ENCODE peak calls at places on chromosomes 2 and 18, in five cellular contexts. One of them, this sample, is unnamed.

GRCh38 chr2:38572167-38572566 is 30.6 kb downstream of the HNRNPLL start:
- DNase-seq in tibial nerve: no peak
- DNase-seq in IMR-90: peak
- DNase-seq in A673: peak
- DNase-seq in left ventricle myocardium inferior: no peak
- DNase-seq in this sample: no peak

GRCh38 chr18:31658670-31659573 is 25.5 kb downstream of the B4GALT6 start:
- DNase-seq in IMR-90: no peak
- DNase-seq in left ventricle myocardium inferior: no peak
- DNase-seq in A673: peak
- DNase-seq in tibial nerve: no peak
- DNase-seq in this sample: no peak

GRCh38 chr2:10841547-10842219 is 29.1 kb upstream of the PDIA6 start:
- DNase-seq in A673: no peak
- DNase-seq in tibial nerve: no peak
- DNase-seq in IMR-90: no peak
- DNase-seq in left ventricle myocardium inferior: no peak
- DNase-seq in this sample: no peak

GRCh38 chr2:47386551-47386950 is 16.4 kb upstream of the MSH2 start:
- DNase-seq in IMR-90: no peak
- DNase-seq in tibial nerve: no peak
- DNase-seq in A673: no peak
- DNase-seq in left ventricle myocardium inferior: no peak
- DNase-seq in this sample: no peak

GRCh38 chr2:109728809-109729208 is 65.3 kb upstream of the RGPD5 start:
- DNase-seq in A673: no peak
- DNase-seq in IMR-90: no peak
- DNase-seq in tibial nerve: no peak
- DNase-seq in left ventricle myocardium inferior: peak
- DNase-seq in this sample: peak

GRCh38 chr2:224145751-224146355 is 106.8 kb upstream of the SERPINE2 start:
- DNase-seq in tibial nerve: no peak
- DNase-seq in left ventricle myocardium inferior: no peak
- DNase-seq in A673: peak
- DNase-seq in IMR-90: peak
- DNase-seq in this sample: peak

GRCh38 chr2:241844066-241844728 is 14.5 kb downstream of the PDCD1 start:
- DNase-seq in tibial nerve: peak
- DNase-seq in IMR-90: peak
- DNase-seq in left ventricle myocardium inferior: peak
- DNase-seq in A673: peak
- DNase-seq in this sample: peak

GRCh38 chr18:50987261-50987660 is 19.4 kb downstream of the ELAC1 start:
- DNase-seq in tibial nerve: no peak
- DNase-seq in left ventricle myocardium inferior: no peak
- DNase-seq in A673: no peak
- DNase-seq in IMR-90: no peak
- DNase-seq in this sample: no peak

GRCh38 chr2:202109737-202110184 is 36.7 kb downstream of the KIAA2012 start:
- DNase-seq in A673: peak
- DNase-seq in tibial nerve: peak
- DNase-seq in left ventricle myocardium inferior: peak
- DNase-seq in IMR-90: peak
- DNase-seq in this sample: peak

GRCh38 chr2:195486987-195487644 is 169.9 kb upstream of the SLC39A10 start:
- DNase-seq in tibial nerve: no peak
- DNase-seq in left ventricle myocardium inferior: no peak
- DNase-seq in A673: peak
- DNase-seq in IMR-90: peak
- DNase-seq in this sample: no peak

GRCh38 chr2:237482485-237482884 is 4.6 kb upstream of the MLPH start:
- DNase-seq in left ventricle myocardium inferior: peak
- DNase-seq in tibial nerve: peak
- DNase-seq in A673: no peak
- DNase-seq in IMR-90: no peak
- DNase-seq in this sample: peak

GRCh38 chr2:178331474-178332431 is 119.2 kb downstream of the PRKRA start:
- DNase-seq in A673: no peak
- DNase-seq in IMR-90: no peak
- DNase-seq in tibial nerve: no peak
- DNase-seq in left ventricle myocardium inferior: no peak
- DNase-seq in this sample: no peak

GRCh38 chr2:39511786-39512433 is 74.8 kb upstream of the MAP4K3 start:
- DNase-seq in left ventricle myocardium inferior: no peak
- DNase-seq in A673: no peak
- DNase-seq in IMR-90: no peak
- DNase-seq in tibial nerve: no peak
- DNase-seq in this sample: no peak

GRCh38 chr2:237712477-237713377 is 85.3 kb downstream of the LRRFIP1 start:
- DNase-seq in IMR-90: no peak
- DNase-seq in left ventricle myocardium inferior: no peak
- DNase-seq in tibial nerve: no peak
- DNase-seq in A673: no peak
- DNase-seq in this sample: no peak

GRCh38 chr2:47227532-47228166 is 72.5 kb upstream of the STPG4 start:
- DNase-seq in left ventricle myocardium inferior: no peak
- DNase-seq in tibial nerve: no peak
- DNase-seq in IMR-90: no peak
- DNase-seq in A673: no peak
- DNase-seq in this sample: no peak

GRCh38 chr18:69948919-69949537 is 1.4 kb upstream of the CD226 start:
- DNase-seq in A673: no peak
- DNase-seq in left ventricle myocardium inferior: peak
- DNase-seq in IMR-90: peak
- DNase-seq in tibial nerve: no peak
- DNase-seq in this sample: peak

GRCh38 chr2:175750195-175750594 is 251.9 kb downstream of the LNPK start:
- DNase-seq in IMR-90: no peak
- DNase-seq in left ventricle myocardium inferior: no peak
- DNase-seq in tibial nerve: no peak
- DNase-seq in A673: no peak
- DNase-seq in this sample: no peak

GRCh38 chr2:153622285-153622684 is 143.7 kb upstream of the RPRM start:
- DNase-seq in A673: peak
- DNase-seq in left ventricle myocardium inferior: no peak
- DNase-seq in IMR-90: no peak
- DNase-seq in tibial nerve: no peak
- DNase-seq in this sample: no peak

GRCh38 chr18:77071061-77071460 is 61.5 kb downstream of the MBP start:
- DNase-seq in IMR-90: no peak
- DNase-seq in A673: no peak
- DNase-seq in left ventricle myocardium inferior: no peak
- DNase-seq in tibial nerve: no peak
- DNase-seq in this sample: no peak

GRCh38 chr2:136019304-136019703 is 33.9 kb upstream of the DARS1 start:
- DNase-seq in left ventricle myocardium inferior: no peak
- DNase-seq in tibial nerve: no peak
- DNase-seq in IMR-90: no peak
- DNase-seq in A673: no peak
- DNase-seq in this sample: no peak

GRCh38 chr2:215505044-215505786 is 69.3 kb upstream of the FN1 start:
- DNase-seq in A673: no peak
- DNase-seq in tibial nerve: no peak
- DNase-seq in left ventricle myocardium inferior: no peak
- DNase-seq in IMR-90: peak
- DNase-seq in this sample: no peak

GRCh38 chr2:200477667-200478121 is 32.2 kb downstream of the KCTD18 start:
- DNase-seq in IMR-90: no peak
- DNase-seq in left ventricle myocardium inferior: peak
- DNase-seq in A673: no peak
- DNase-seq in tibial nerve: peak
- DNase-seq in this sample: peak

GRCh38 chr18:23812566-23813440 is 123.5 kb downstream of the LAMA3 start:
- DNase-seq in A673: peak
- DNase-seq in tibial nerve: no peak
- DNase-seq in IMR-90: peak
- DNase-seq in left ventricle myocardium inferior: no peak
- DNase-seq in this sample: no peak

GRCh38 chr18:3441290-3441689 is 8.7 kb upstream of the TGIF1 start:
- DNase-seq in tibial nerve: no peak
- DNase-seq in IMR-90: no peak
- DNase-seq in left ventricle myocardium inferior: no peak
- DNase-seq in A673: peak
- DNase-seq in this sample: no peak

GRCh38 chr18:62179213-62179612 is 7.6 kb downstream of the PIGN start:
- DNase-seq in left ventricle myocardium inferior: no peak
- DNase-seq in A673: no peak
- DNase-seq in IMR-90: no peak
- DNase-seq in tibial nerve: no peak
- DNase-seq in this sample: no peak

GRCh38 chr2:70301344-70302194 is at the start of gene FAM136A:
- DNase-seq in A673: peak
- DNase-seq in IMR-90: peak
- DNase-seq in left ventricle myocardium inferior: peak
- DNase-seq in tibial nerve: peak
- DNase-seq in this sample: peak

GRCh38 chr2:109087055-109087663 is 41.8 kb upstream of the SH3RF3 start:
- DNase-seq in tibial nerve: no peak
- DNase-seq in left ventricle myocardium inferior: no peak
- DNase-seq in IMR-90: no peak
- DNase-seq in A673: no peak
- DNase-seq in this sample: no peak

GRCh38 chr2:47038656-47039501 is 116.2 kb downstream of the STPG4 start:
- DNase-seq in IMR-90: no peak
- DNase-seq in left ventricle myocardium inferior: no peak
- DNase-seq in A673: no peak
- DNase-seq in tibial nerve: no peak
- DNase-seq in this sample: no peak

GRCh38 chr2:218010838-218011616 is 8.2 kb upstream of the TNS1 start:
- DNase-seq in tibial nerve: no peak
- DNase-seq in A673: peak
- DNase-seq in IMR-90: no peak
- DNase-seq in left ventricle myocardium inferior: no peak
- DNase-seq in this sample: no peak

GRCh38 chr2:27152796-27153464 is 4.1 kb downstream of the TCF23 start:
- DNase-seq in IMR-90: peak
- DNase-seq in tibial nerve: no peak
- DNase-seq in left ventricle myocardium inferior: no peak
- DNase-seq in A673: no peak
- DNase-seq in this sample: no peak

GRCh38 chr2:216761119-216761518 is 65.8 kb upstream of the IGFBP5 start:
- DNase-seq in tibial nerve: no peak
- DNase-seq in IMR-90: no peak
- DNase-seq in A673: no peak
- DNase-seq in left ventricle myocardium inferior: no peak
- DNase-seq in this sample: no peak

GRCh38 chr2:216761809-216762208 is 66.5 kb upstream of the IGFBP5 start:
- DNase-seq in A673: no peak
- DNase-seq in IMR-90: no peak
- DNase-seq in tibial nerve: no peak
- DNase-seq in left ventricle myocardium inferior: no peak
- DNase-seq in this sample: no peak

GRCh38 chr2:216768908-216769401 is 73.6 kb upstream of the IGFBP5 start:
- DNase-seq in tibial nerve: no peak
- DNase-seq in IMR-90: no peak
- DNase-seq in A673: no peak
- DNase-seq in left ventricle myocardium inferior: no peak
- DNase-seq in this sample: no peak

GRCh38 chr2:216770050-216770449 is 74.7 kb upstream of the IGFBP5 start:
- DNase-seq in IMR-90: no peak
- DNase-seq in A673: no peak
- DNase-seq in tibial nerve: no peak
- DNase-seq in left ventricle myocardium inferior: no peak
- DNase-seq in this sample: no peak

GRCh38 chr2:216765810-216766259 is 70.5 kb upstream of the IGFBP5 start:
- DNase-seq in A673: no peak
- DNase-seq in left ventricle myocardium inferior: peak
- DNase-seq in IMR-90: no peak
- DNase-seq in tibial nerve: no peak
- DNase-seq in this sample: no peak
- TF ChIP-seq CTCF in A673: no peak
- TF ChIP-seq CTCF in left ventricle myocardium inferior: peak
- TF ChIP-seq CTCF in IMR-90: no peak
- TF ChIP-seq CTCF in tibial nerve: no peak
- TF ChIP-seq CTCF in this sample: no peak

DNA sequence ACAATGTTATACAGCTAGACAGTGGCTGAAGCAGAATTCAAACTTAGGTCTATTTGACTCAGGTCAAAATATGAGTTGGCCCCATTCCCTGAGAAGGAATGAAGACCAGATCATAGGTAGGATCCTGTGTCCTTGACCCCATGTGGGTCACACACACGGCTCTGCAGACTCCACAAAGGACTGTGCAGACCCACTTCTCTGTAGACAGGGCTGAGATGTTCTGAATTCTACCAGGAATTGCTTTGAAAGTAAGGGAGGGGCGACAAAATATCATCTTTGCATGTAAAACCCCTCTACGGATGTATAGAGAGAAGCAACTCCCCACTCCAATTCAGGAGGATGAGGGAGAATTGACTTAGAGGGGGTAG is 62.3 kb upstream of the CTIF start:
- DNase-seq in left ventricle myocardium inferior: no peak
- DNase-seq in A673: no peak
- DNase-seq in tibial nerve: no peak
- DNase-seq in IMR-90: no peak
- DNase-seq in this sample: no peak
- H3K27ac ChIP-seq in left ventricle myocardium inferior: no peak
- H3K27ac ChIP-seq in A673: no peak
- H3K27ac ChIP-seq in tibial nerve: no peak
- H3K27ac ChIP-seq in IMR-90: no peak
- H3K27ac ChIP-seq in this sample: no peak

GRCh38 chr2:71789556-71790219 is 336.3 kb downstream of the DYSF start:
- DNase-seq in left ventricle myocardium inferior: no peak
- DNase-seq in A673: peak
- DNase-seq in tibial nerve: no peak
- DNase-seq in IMR-90: no peak
- DNase-seq in this sample: no peak
- TF ChIP-seq CTCF in left ventricle myocardium inferior: no peak
- TF ChIP-seq CTCF in A673: peak
- TF ChIP-seq CTCF in tibial nerve: no peak
- TF ChIP-seq CTCF in IMR-90: peak
- TF ChIP-seq CTCF in this sample: no peak

DNA sequence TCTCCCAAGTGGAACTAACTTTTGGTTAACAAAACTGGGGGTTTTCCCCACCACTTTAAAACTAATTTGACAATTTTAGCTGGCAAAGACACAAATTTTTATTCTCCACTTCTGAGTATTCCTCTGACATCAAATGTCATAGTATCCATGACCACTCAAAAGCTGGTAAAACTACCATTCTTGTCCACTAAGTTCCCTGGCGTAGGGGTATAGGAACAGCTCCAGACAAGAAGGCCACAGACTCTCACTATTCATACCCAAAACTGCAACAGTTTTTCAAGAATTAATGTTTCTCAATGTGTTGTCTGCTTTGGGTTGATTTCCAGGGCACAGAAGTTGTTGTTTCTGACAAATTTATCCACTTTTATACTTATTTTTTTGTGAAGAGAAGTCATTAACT is 43.1 kb upstream of the BAZ2B start:
- DNase-seq in tibial nerve: no peak
- DNase-seq in IMR-90: no peak
- DNase-seq in left ventricle myocardium inferior: no peak
- DNase-seq in A673: no peak
- DNase-seq in this sample: no peak
- H3K27ac ChIP-seq in tibial nerve: no peak
- H3K27ac ChIP-seq in IMR-90: no peak
- H3K27ac ChIP-seq in left ventricle myocardium inferior: no peak
- H3K27ac ChIP-seq in A673: no peak
- H3K27ac ChIP-seq in this sample: no peak

GRCh38 chr2:98539056-98539735 is 69.1 kb downstream of the COA5 start:
- DNase-seq in left ventricle myocardium inferior: no peak
- DNase-seq in A673: no peak
- DNase-seq in tibial nerve: no peak
- DNase-seq in IMR-90: no peak
- DNase-seq in this sample: no peak
- TF ChIP-seq CTCF in left ventricle myocardium inferior: no peak
- TF ChIP-seq CTCF in A673: no peak
- TF ChIP-seq CTCF in tibial nerve: no peak
- TF ChIP-seq CTCF in IMR-90: no peak
- TF ChIP-seq CTCF in this sample: no peak

This sample was measured in tibial artery.